ENCODE peak calls at places on chromosomes 11 and 22, in four cellular contexts. M is IMR-90, W is H1, F is H9. B is an unnamed sample.

GRCh38 chr11:10625982-10626311 is 57.5 kb upstream of the LYVE1 start:
- DNase-seq in M (no peak), W (no peak), F (no peak), B (no peak)

GRCh38 chr22:37896181-37896592 is 9.9 kb upstream of the MICALL1 start:
- DNase-seq in M (peak), W (no peak), F (peak), B (peak)

GRCh38 chr11:102293873-102294601 is 23.2 kb upstream of the BIRC3 start:
- DNase-seq in M (peak), W (no peak), F (no peak), B (peak)

GRCh38 chr22:17734197-17734596 is 40.1 kb downstream of the BID start:
- DNase-seq in M (peak), W (no peak), F (no peak), B (no peak)

GRCh38 chr11:13745165-13745564 is 76.7 kb downstream of the FAR1 start:
- DNase-seq in M (peak), W (no peak), F (no peak), B (no peak)

GRCh38 chr11:73818838-73819237 is 31.2 kb downstream of the MRPL48 start:
- DNase-seq in M (peak), W (no peak), F (no peak), B (peak)

GRCh38 chr11:61874460-61874809 is 16.9 kb downstream of the FADS3 start:
- DNase-seq in M (no peak), W (no peak), F (no peak), B (no peak)

GRCh38 chr11:108734956-108735559 is 70.2 kb downstream of the DDX10 start:
- DNase-seq in M (peak), W (no peak), F (no peak), B (peak)

GRCh38 chr11:103811870-103812509 is 224.4 kb upstream of the DDI1 start:
- DNase-seq in M (no peak), W (no peak), F (no peak), B (no peak)

GRCh38 chr22:43060213-43060612 is 29.0 kb downstream of the TTLL1 start:
- DNase-seq in M (no peak), W (peak), F (peak), B (peak)

GRCh38 chr11:94134651-94135512 is 6.2 kb downstream of the PANX1 start:
- DNase-seq in M (peak), W (no peak), F (no peak), B (no peak)

GRCh38 chr22:49400866-49401598 is 426.6 kb downstream of the BRD1 start:
- DNase-seq in M (no peak), W (no peak), F (peak), B (no peak)

GRCh38 chr11:119571311-119571710 is 148.3 kb upstream of the THY1 start:
- DNase-seq in M (no peak), W (no peak), F (peak), B (no peak)

GRCh38 chr22:49099089-49099488 is 728.6 kb downstream of the BRD1 start:
- DNase-seq in M (no peak), W (no peak), F (no peak), B (no peak)

GRCh38 chr11:255816-256215 is 19.0 kb downstream of the PSMD13 start:
- DNase-seq in M (no peak), W (no peak), F (no peak), B (no peak)

GRCh38 chr11:119474682-119475596 is 52.0 kb upstream of the THY1 start:
- DNase-seq in M (peak), W (no peak), F (peak), B (peak)

GRCh38 chr11:75325713-75326438 is 25.6 kb downstream of the ARRB1 start:
- DNase-seq in M (peak), W (no peak), F (no peak), B (peak)

GRCh38 chr11:57513911-57514537 is 1.5 kb downstream of the SLC43A1 start:
- DNase-seq in M (peak), W (no peak), F (peak), B (peak)

GRCh38 chr11:108886608-108887007 is 221.7 kb downstream of the DDX10 start:
- DNase-seq in M (peak), W (no peak), F (no peak), B (no peak)

GRCh38 chr11:7186190-7186589 is 65.5 kb upstream of the SYT9 start:
- DNase-seq in M (peak), W (no peak), F (no peak), B (no peak)

GRCh38 chr11:75706260-75706729 is 11.3 kb upstream of the MOGAT2 start:
- DNase-seq in M (peak), W (peak), F (peak), B (peak)

GRCh38 chr11:95434489-95435057 is 203.6 kb upstream of the SESN3 start:
- DNase-seq in M (no peak), W (no peak), F (no peak), B (no peak)

GRCh38 chr11:95432714-95433503 is 201.9 kb upstream of the SESN3 start:
- DNase-seq in M (no peak), W (no peak), F (no peak), B (no peak)

GRCh38 chr11:95426823-95427462 is 195.9 kb upstream of the SESN3 start:
- DNase-seq in M (no peak), W (no peak), F (no peak), B (no peak)

GRCh38 chr11:95435192-95435591 is 204.2 kb upstream of the SESN3 start:
- DNase-seq in M (no peak), W (no peak), F (no peak), B (no peak)

GRCh38 chr11:95429376-95429907 is 198.4 kb upstream of the SESN3 start:
- DNase-seq in M (no peak), W (no peak), F (no peak), B (no peak)
- H3K9ac ChIP-seq in M (no peak), W (no peak), F (no peak), B (no peak)

GRCh38 chr11:34214961-34215805 is 109.8 kb downstream of the NAT10 start:
- DNase-seq in M (peak), W (no peak), F (no peak), B (peak)
- H4K5ac ChIP-seq in M (no peak), W (no peak), F (no peak), B (no peak)

DNA sequence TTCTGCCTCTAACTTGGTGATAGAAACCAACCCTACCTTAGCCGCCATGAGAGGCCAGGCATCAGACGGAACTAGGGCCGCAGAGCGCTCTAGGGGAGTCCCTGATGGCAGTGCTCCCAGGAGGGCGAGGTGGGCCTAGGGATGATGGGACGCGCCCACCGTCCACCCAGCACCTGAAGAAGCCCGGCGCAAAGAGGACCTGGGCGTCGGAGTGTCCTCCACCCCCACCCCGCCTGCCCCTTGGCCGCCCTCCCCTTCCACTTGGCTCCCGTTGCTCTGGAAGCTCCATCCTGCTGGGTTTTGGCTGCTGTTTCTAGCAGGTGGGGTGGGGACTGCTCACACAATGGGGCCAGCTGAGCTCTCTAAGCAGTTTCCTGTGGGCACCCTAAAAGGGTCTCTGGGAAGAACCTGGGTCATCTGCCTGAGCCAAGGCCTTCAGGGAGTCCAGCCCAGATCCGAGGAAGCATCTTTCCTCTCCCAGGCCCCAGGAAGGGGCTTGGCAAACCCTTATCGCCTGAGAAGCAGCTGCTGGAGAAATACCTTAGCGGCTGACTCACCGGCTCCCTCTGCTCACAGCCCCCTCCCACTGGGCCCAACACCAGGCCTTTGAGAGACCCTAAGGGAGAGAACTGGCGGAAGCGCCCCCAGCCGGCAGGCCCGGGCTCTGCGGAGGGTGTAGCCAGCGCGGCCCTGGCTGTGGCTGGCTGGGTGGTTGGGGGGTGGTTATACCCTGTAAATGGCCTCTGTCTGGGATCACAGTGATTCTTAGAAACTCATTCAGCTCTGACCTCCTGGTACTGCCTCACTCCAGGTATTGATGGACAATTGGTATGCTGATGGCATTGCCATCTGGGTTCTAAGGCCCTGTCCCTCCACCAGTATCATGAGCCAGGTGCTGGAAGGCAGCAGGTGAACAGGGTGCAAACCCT is 19.3 kb downstream of the CREB3L1 start:
- DNase-seq in M (peak), W (peak), F (peak), B (peak)
- H2BK120ac ChIP-seq in M (peak), W (no peak), F (no peak), B (peak)

GRCh38 chr11:86523738-86524602 is 148.4 kb downstream of the ME3 start:
- DNase-seq in M (peak), W (no peak), F (no peak), B (peak)
- H3K9ac ChIP-seq in M (no peak), W (no peak), F (no peak), B (no peak)

GRCh38 chr11:72570893-72571741 is 103.1 kb downstream of the PDE2A start:
- DNase-seq in M (no peak), W (no peak), F (peak), B (no peak)

GRCh38 chr11:72574534-72575460 is 99.4 kb downstream of the PDE2A start:
- DNase-seq in M (no peak), W (no peak), F (no peak), B (no peak)

GRCh38 chr11:72575533-72576170 is 98.6 kb downstream of the PDE2A start:
- DNase-seq in M (no peak), W (no peak), F (no peak), B (no peak)

GRCh38 chr11:72574046-72574445 is 100.2 kb downstream of the PDE2A start:
- DNase-seq in M (no peak), W (no peak), F (no peak), B (no peak)

DNA sequence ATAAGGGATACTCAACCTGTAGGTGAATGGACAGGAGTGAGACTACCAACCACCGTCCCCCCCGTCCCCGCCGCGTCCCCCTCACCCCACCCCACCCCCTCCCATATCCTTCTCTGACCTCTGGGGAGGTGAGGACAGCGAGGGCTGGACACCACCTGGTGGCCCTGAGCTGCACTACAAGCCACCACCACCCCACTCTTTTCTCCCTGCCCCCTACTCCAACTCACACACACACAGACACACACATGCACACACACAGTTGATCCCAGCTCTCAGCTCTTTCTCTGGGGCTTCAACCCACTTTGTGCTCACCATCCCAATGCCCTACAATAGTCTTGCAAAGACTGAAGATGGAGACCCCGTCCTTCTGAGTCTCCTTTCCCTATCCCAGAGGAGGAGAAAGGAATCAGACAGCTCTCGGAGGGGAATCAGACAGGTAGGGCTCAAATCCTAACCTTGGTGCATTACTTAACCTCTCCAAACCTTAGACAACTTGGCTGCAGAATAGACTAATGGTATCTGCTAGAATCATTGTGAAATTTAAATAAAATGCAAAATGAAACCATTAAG is 100.8 kb downstream of the PDE2A start:
- DNase-seq in M (peak), W (no peak), F (peak), B (peak)
- H4K5ac ChIP-seq in M (no peak), W (no peak), F (no peak), B (no peak)

GRCh38 chr11:35077709-35078695 is 61.0 kb upstream of the CD44 start:
- DNase-seq in M (peak), W (no peak), F (no peak), B (no peak)
- H2BK120ac ChIP-seq in M (peak), W (no peak), F (no peak), B (no peak)

GRCh38 chr22:45429921-45430775 is 16.7 kb downstream of the RIBC2 start:
- DNase-seq in M (no peak), W (no peak), F (no peak), B (no peak)

GRCh38 chr22:45441158-45441557 is 27.7 kb downstream of the RIBC2 start:
- DNase-seq in M (peak), W (no peak), F (peak), B (peak)

GRCh38 chr22:45438364-45438763 is 24.9 kb downstream of the RIBC2 start:
- DNase-seq in M (peak), W (no peak), F (no peak), B (no peak)

GRCh38 chr22:45430871-45431270 is 17.4 kb downstream of the RIBC2 start:
- DNase-seq in M (no peak), W (no peak), F (no peak), B (no peak)

GRCh38 chr22:45435544-45436139 is 22.1 kb downstream of the RIBC2 start:
- DNase-seq in M (peak), W (peak), F (peak), B (peak)
- H3K9ac ChIP-seq in M (peak), W (no peak), F (no peak), B (peak)

GRCh38 chr11:8390851-8391612 is 127.4 kb upstream of the LMO1 start:
- DNase-seq in M (no peak), W (no peak), F (no peak), B (no peak)
- H4K5ac ChIP-seq in M (no peak), W (no peak), F (no peak), B (no peak)

GRCh38 chr11:36628141-36628540 is 30.1 kb upstream of the RAG2 start:
- DNase-seq in M (no peak), W (no peak), F (no peak), B (no peak)

GRCh38 chr11:36627006-36627405 is 29.0 kb upstream of the RAG2 start:
- DNase-seq in M (no peak), W (no peak), F (no peak), B (no peak)

GRCh38 chr11:36631704-36632287 is 33.8 kb upstream of the RAG2 start:
- DNase-seq in M (no peak), W (no peak), F (no peak), B (no peak)

GRCh38 chr11:36627471-36627870 is 29.4 kb upstream of the RAG2 start:
- DNase-seq in M (no peak), W (no peak), F (no peak), B (no peak)

GRCh38 chr11:36628765-36629199 is 30.7 kb upstream of the RAG2 start:
- DNase-seq in M (no peak), W (no peak), F (no peak), B (no peak)
- H2BK120ac ChIP-seq in M (no peak), W (no peak), F (no peak), B (no peak)

B was measured in mesendoderm.